ENCODE peak calls at places on chromosomes 12 and 14, in four cellular contexts. M is H1, F is IMR-90, E is neuronal stem cell. O is an unnamed sample.

GRCh38 chr12:104094284-104094683 is 30.0 kb downstream of the HCFC2 start:
- DNase-seq in M (no peak), F (peak), E (no peak), O (no peak)

GRCh38 chr12:106687652-106688051 is 86.8 kb upstream of the RIC8B start:
- DNase-seq in M (no peak), F (no peak), E (no peak), O (no peak)

GRCh38 chr12:56237552-56237951 is 7.7 kb downstream of the SLC39A5 start:
- DNase-seq in M (no peak), F (peak), E (no peak), O (no peak)

GRCh38 chr14:75886661-75887348 is 95.0 kb downstream of the TGFB3 start:
- DNase-seq in M (no peak), F (no peak), E (no peak), O (no peak)

GRCh38 chr14:102181187-102181586 is 41.5 kb downstream of the WDR20 start:
- DNase-seq in M (no peak), F (no peak), E (no peak), O (no peak)

GRCh38 chr14:80135305-80136088 is 75.8 kb downstream of the DIO2 start:
- DNase-seq in M (no peak), F (no peak), E (no peak), O (no peak)

GRCh38 chr12:60106207-60106606 is 510.4 kb downstream of the SLC16A7 start:
- DNase-seq in M (no peak), F (peak), E (no peak), O (no peak)

GRCh38 chr12:4307593-4308333 is 13.2 kb upstream of the TIGAR start:
- DNase-seq in M (peak), F (peak), E (peak), O (peak)

GRCh38 chr12:111093428-111094142 is 173.2 kb upstream of the MYL2 start:
- DNase-seq in M (no peak), F (no peak), E (no peak), O (no peak)

GRCh38 chr12:76299536-76300296 is 48.5 kb downstream of the BBS10 start:
- DNase-seq in M (no peak), F (no peak), E (no peak), O (peak)

GRCh38 chr14:56189306-56189705 is 71.1 kb downstream of the PELI2 start:
- DNase-seq in M (no peak), F (peak), E (no peak), O (peak)

GRCh38 chr12:90120627-90121026 is 412.0 kb upstream of the ATP2B1 start:
- DNase-seq in M (no peak), F (no peak), E (no peak), O (no peak)

GRCh38 chr12:93419388-93420034 is 22.2 kb downstream of the UBE2N start:
- DNase-seq in M (no peak), F (peak), E (no peak), O (peak)

GRCh38 chr12:132566551-132567131 is 43.7 kb downstream of the LRCOL1 start:
- DNase-seq in M (no peak), F (no peak), E (no peak), O (no peak)

GRCh38 chr12:114681149-114681849 is 2.7 kb downstream of the TBX3 start:
- DNase-seq in M (no peak), F (peak), E (no peak), O (peak)

GRCh38 chr14:91231446-91231845 is 13.1 kb downstream of the GPR68 start:
- DNase-seq in M (no peak), F (peak), E (no peak), O (no peak)

GRCh38 chr12:26340649-26341048 is 145.3 kb downstream of the SSPN start:
- DNase-seq in M (no peak), F (no peak), E (no peak), O (peak)

GRCh38 chr14:99753225-99754140 is 39.7 kb upstream of the EML1 start:
- DNase-seq in M (no peak), F (no peak), E (no peak), O (no peak)

GRCh38 chr14:58200480-58200841 is 512 bp downstream of the ACTR10 start:
- DNase-seq in M (no peak), F (peak), E (no peak), O (no peak)

GRCh38 chr12:43305065-43305464 is 246.9 kb downstream of the ADAMTS20 start:
- DNase-seq in M (no peak), F (no peak), E (no peak), O (no peak)

GRCh38 chr12:43307126-43307525 is 244.9 kb downstream of the ADAMTS20 start:
- DNase-seq in M (no peak), F (no peak), E (no peak), O (no peak)

GRCh38 chr12:43309845-43310405 is 242.1 kb downstream of the ADAMTS20 start:
- DNase-seq in M (no peak), F (peak), E (no peak), O (peak)

GRCh38 chr12:43308776-43309175 is 243.2 kb downstream of the ADAMTS20 start:
- DNase-seq in M (no peak), F (no peak), E (no peak), O (no peak)

DNA sequence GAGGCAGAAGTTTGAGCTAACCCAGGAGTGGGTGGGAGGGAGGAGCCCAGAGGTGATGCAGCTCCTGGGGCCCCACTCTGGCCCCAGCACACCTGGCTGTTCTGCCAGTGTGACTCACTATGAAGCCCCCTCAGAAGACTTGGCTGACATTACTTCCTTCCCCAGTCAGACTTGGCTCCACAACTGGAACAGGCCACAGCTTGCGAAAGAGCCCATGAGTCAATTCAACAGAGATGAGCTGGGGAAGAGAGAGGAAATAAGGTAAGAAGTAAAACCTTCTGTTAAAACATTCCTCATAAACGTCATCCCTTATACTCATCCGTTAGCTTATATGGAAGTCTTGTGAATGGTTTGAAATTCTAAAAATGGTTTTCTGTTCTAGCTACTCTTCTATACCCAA is 245.9 kb downstream of the ADAMTS20 start:
- DNase-seq in M (no peak), F (peak), E (no peak), O (peak)
- H2AK5ac ChIP-seq in M (no peak), F (peak), E (no peak), O (no peak)

GRCh38 chr12:125184213-125184952 is 119.1 kb downstream of the AACS start:
- DNase-seq in M (no peak), F (no peak), E (no peak), O (no peak)

GRCh38 chr12:125186471-125187147 is 121.4 kb downstream of the AACS start:
- DNase-seq in M (no peak), F (no peak), E (no peak), O (peak)

GRCh38 chr12:125183187-125184067 is 118.2 kb downstream of the AACS start:
- DNase-seq in M (no peak), F (peak), E (peak), O (peak)

GRCh38 chr12:125185740-125186470 is 120.7 kb downstream of the AACS start:
- DNase-seq in M (no peak), F (peak), E (peak), O (peak)

DNA sequence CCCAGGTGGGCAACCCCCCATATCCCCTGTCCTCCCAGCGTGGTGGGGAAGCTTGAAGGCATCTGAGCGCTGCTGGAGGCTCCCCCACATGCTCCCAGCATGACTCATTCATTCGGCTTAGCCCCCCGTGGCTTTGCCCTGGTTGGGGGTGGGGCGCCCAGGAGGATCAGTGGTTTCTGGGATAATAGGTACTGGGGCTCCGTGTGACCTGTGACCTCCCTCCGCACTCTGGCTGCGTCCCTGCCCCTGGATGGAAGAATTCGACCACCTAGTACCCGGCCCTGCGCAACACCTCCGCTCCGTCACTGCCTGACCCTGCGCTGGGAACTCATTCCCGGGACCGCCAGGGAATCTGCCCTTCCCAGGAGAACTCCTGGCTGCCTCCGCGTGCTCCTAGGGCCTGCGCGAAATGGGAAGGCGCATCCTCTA is 120.1 kb downstream of the AACS start:
- DNase-seq in M (no peak), F (no peak), E (peak), O (no peak)
- H3K4me3 ChIP-seq in M (peak), F (no peak), E (peak), O (peak)

DNA sequence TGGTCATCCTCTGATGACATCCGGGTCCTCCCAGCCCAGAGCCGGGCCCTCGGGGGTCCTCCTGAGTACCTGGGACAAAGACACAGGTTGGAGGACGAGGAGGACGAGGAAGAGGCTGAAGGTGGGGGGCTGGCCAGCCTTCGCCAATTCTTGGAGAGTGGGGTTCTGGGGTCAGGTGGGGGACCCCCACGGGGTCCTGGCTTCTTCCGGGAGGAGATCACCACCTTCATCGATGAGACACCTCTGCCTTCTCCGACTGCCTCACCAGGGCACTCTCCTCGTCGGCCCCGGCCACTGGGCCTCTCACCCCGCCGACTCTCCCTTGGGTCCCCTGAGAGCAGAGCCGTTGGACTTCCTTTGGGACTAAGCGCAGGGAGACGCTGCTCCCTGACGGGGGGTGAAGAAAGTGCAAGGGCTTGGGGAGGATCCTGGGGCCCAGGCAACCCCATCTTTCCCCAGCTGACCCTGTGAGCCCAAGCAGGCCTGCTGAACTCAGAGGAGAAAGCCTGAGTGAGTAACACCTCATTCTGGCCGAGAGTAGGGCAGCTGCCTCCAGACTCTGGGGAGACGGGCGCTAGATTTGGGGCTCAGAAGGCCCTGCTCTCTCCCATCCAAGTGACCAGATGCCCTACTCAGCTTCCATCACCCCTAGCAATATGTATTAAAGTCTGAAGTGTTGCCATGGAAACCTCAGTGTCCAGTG is 1.3 kb upstream of the P3H3 start:
- DNase-seq in M (no peak), F (no peak), E (no peak), O (no peak)
- H2AK5ac ChIP-seq in M (peak), F (peak), E (peak), O (no peak)

GRCh38 chr14:100828448-100828834 is 2.5 kb downstream of the MEG3 start:
- DNase-seq in M (no peak), F (no peak), E (no peak), O (no peak)

GRCh38 chr14:100827140-100827517 is 1.2 kb downstream of the MEG3 start:
- DNase-seq in M (no peak), F (peak), E (no peak), O (no peak)

GRCh38 chr14:100832311-100832960 is 6.5 kb downstream of the MEG3 start:
- DNase-seq in M (no peak), F (no peak), E (peak), O (no peak)

GRCh38 chr14:100827751-100828447 is 2.0 kb downstream of the MEG3 start:
- DNase-seq in M (no peak), F (peak), E (no peak), O (peak)

GRCh38 chr14:100830681-100831080 is 4.8 kb downstream of the MEG3 start:
- DNase-seq in M (no peak), F (no peak), E (peak), O (no peak)
- H3K4me3 ChIP-seq in M (no peak), F (no peak), E (no peak), O (no peak)

DNA sequence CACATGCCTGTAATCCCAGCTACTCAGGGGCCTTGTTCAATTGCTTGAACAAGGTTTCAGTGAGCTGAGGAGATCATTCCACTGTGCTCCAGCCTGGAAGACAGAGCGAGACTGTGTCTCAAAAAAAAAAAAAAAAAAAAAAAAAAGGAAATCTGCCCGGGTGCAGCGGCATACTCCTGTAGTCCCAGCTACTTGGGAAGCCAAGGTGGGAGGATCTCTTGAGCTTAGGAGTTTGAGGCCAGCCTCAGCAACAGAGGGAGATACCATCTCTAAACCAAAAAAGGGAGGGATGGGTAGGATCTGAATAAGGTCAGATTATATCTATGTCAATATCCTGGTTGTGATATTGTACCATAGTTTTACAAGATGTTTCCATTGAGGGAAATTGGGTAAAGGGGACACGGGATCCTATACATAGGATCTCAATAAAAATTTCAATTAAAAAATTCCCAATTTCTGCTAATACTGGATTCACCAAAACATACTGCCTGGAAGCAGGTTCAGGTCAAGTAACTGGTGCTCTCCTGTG is 76.4 kb downstream of the BORCS5 start:
- DNase-seq in M (no peak), F (no peak), E (no peak), O (no peak)
- H2AK5ac ChIP-seq in M (no peak), F (peak), E (no peak), O (no peak)

GRCh38 chr12:96241484-96242256 is 47.5 kb downstream of the ELK3 start:
- DNase-seq in M (no peak), F (peak), E (no peak), O (peak)
- H3K4me3 ChIP-seq in M (no peak), F (no peak), E (no peak), O (no peak)

GRCh38 chr12:27549231-27549800 is 25.3 kb downstream of the PPFIBP1 start:
- DNase-seq in M (no peak), F (peak), E (no peak), O (peak)

GRCh38 chr12:27549801-27550652 is 26.0 kb downstream of the PPFIBP1 start:
- DNase-seq in M (no peak), F (peak), E (no peak), O (peak)

GRCh38 chr12:27545666-27546065 is 21.7 kb downstream of the PPFIBP1 start:
- DNase-seq in M (no peak), F (no peak), E (no peak), O (no peak)

GRCh38 chr12:27548301-27549199 is 24.5 kb downstream of the PPFIBP1 start:
- DNase-seq in M (no peak), F (no peak), E (no peak), O (no peak)

DNA sequence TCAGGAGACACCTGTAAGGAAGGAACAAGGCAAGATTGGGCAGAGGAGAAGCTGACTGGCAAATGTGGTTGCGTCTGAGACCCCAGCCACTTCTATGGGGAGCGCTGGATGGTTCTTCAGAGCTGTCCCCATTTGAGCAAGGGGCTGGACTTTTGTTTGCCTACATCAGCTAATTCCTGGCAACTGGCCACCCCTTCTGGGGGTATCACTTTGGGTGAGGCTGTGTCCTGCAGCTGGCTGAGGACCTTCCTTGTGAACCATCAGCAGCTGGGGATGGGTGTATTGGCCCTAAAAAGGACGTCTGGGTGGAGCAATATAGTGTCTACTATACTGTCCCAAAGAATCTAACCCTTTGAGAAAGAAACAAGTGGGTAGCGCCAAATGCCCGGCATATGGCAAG is 23.6 kb downstream of the PPFIBP1 start:
- DNase-seq in M (no peak), F (no peak), E (no peak), O (no peak)
- H2AK5ac ChIP-seq in M (no peak), F (peak), E (no peak), O (no peak)

GRCh38 chr14:103923863-103924262 is 4.4 kb upstream of the TDRD9 start:
- DNase-seq in M (no peak), F (no peak), E (no peak), O (no peak)
- H3K4me3 ChIP-seq in M (no peak), F (no peak), E (no peak), O (no peak)

O was measured in trophoblast cell.